ENCODE peak calls at places on chromosomes 1 and 21, in four cellular contexts. One of them, this sample, is unnamed.

GRCh38 chr1:1221887-1222574 is 8.1 kb upstream of the TNFRSF4 start:
- DNase-seq in GM12891: no peak
- DNase-seq in esophagus squamous epithelium: no peak
- DNase-seq in body of pancreas: no peak
- DNase-seq in this sample: no peak

GRCh38 chr1:31750858-31751638 is 13.1 kb downstream of the ADGRB2 start:
- DNase-seq in GM12891: no peak
- DNase-seq in body of pancreas: no peak
- DNase-seq in esophagus squamous epithelium: no peak
- DNase-seq in this sample: no peak

GRCh38 chr21:41378849-41379248 is 17.0 kb downstream of the MX2 start:
- DNase-seq in body of pancreas: no peak
- DNase-seq in GM12891: no peak
- DNase-seq in esophagus squamous epithelium: no peak
- DNase-seq in this sample: no peak

GRCh38 chr1:213416461-213417224 is 365.6 kb downstream of the RPS6KC1 start:
- DNase-seq in GM12891: no peak
- DNase-seq in esophagus squamous epithelium: no peak
- DNase-seq in body of pancreas: no peak
- DNase-seq in this sample: no peak

GRCh38 chr1:162689745-162690671 is 57.7 kb downstream of the DDR2 start:
- DNase-seq in GM12891: no peak
- DNase-seq in body of pancreas: no peak
- DNase-seq in esophagus squamous epithelium: no peak
- DNase-seq in this sample: peak; percentile 4

GRCh38 chr1:243263824-243264223 is 8.0 kb downstream of the SDCCAG8 start:
- DNase-seq in body of pancreas: no peak
- DNase-seq in esophagus squamous epithelium: no peak
- DNase-seq in GM12891: no peak
- DNase-seq in this sample: peak; percentile 77

GRCh38 chr21:38156200-38156599 is 100.6 kb upstream of the KCNJ15 start:
- DNase-seq in esophagus squamous epithelium: no peak
- DNase-seq in GM12891: no peak
- DNase-seq in body of pancreas: no peak
- DNase-seq in this sample: no peak

GRCh38 chr1:231416896-231417295 is 5.2 kb downstream of the EGLN1 start:
- DNase-seq in body of pancreas: no peak
- DNase-seq in GM12891: no peak
- DNase-seq in esophagus squamous epithelium: no peak
- DNase-seq in this sample: no peak

GRCh38 chr1:202270871-202271326 is 70.8 kb downstream of the UBE2T start:
- DNase-seq in GM12891: no peak
- DNase-seq in body of pancreas: no peak
- DNase-seq in esophagus squamous epithelium: no peak
- DNase-seq in this sample: no peak

GRCh38 chr1:157237522-157237921 is 99.3 kb upstream of the ETV3 start:
- DNase-seq in body of pancreas: no peak
- DNase-seq in esophagus squamous epithelium: no peak
- DNase-seq in GM12891: no peak
- DNase-seq in this sample: no peak

GRCh38 chr1:216824511-216824910 is 101.3 kb upstream of the ESRRG start:
- DNase-seq in esophagus squamous epithelium: no peak
- DNase-seq in GM12891: no peak
- DNase-seq in body of pancreas: no peak
- DNase-seq in this sample: no peak

GRCh38 chr1:156661932-156662587 is 15.1 kb downstream of the NES start:
- DNase-seq in esophagus squamous epithelium: no peak
- DNase-seq in body of pancreas: no peak
- DNase-seq in GM12891: no peak
- DNase-seq in this sample: no peak

GRCh38 chr1:27004471-27005165 is 8.0 kb downstream of the TENT5B start:
- DNase-seq in esophagus squamous epithelium: no peak
- DNase-seq in GM12891: no peak
- DNase-seq in body of pancreas: peak; percentile 44
- DNase-seq in this sample: no peak

GRCh38 chr1:119647734-119648619 is at the start of gene ZNF697:
- DNase-seq in body of pancreas: peak; percentile 100
- DNase-seq in GM12891: peak; percentile 64
- DNase-seq in esophagus squamous epithelium: peak; percentile 50
- DNase-seq in this sample: peak; percentile 80

GRCh38 chr1:2480236-2480985 is 4.3 kb downstream of the PLCH2 start:
- DNase-seq in GM12891: no peak
- DNase-seq in esophagus squamous epithelium: no peak
- DNase-seq in body of pancreas: no peak
- DNase-seq in this sample: no peak

GRCh38 chr1:151193304-151193703 is 3.3 kb upstream of the VPS72 start:
- DNase-seq in esophagus squamous epithelium: no peak
- DNase-seq in body of pancreas: no peak
- DNase-seq in GM12891: no peak
- DNase-seq in this sample: no peak

GRCh38 chr1:151193856-151194255 is 3.9 kb upstream of the VPS72 start:
- DNase-seq in GM12891: no peak
- DNase-seq in body of pancreas: no peak
- DNase-seq in esophagus squamous epithelium: no peak
- DNase-seq in this sample: no peak

GRCh38 chr1:151187205-151187604 is 2.8 kb downstream of the VPS72 start:
- DNase-seq in body of pancreas: no peak
- DNase-seq in GM12891: no peak
- DNase-seq in esophagus squamous epithelium: no peak
- DNase-seq in this sample: no peak

GRCh38 chr1:151192047-151192446 is 2.0 kb upstream of the VPS72 start:
- DNase-seq in GM12891: no peak
- DNase-seq in body of pancreas: no peak
- DNase-seq in esophagus squamous epithelium: no peak
- DNase-seq in this sample: no peak

GRCh38 chr1:151189638-151190445 is at the start of gene VPS72:
- DNase-seq in esophagus squamous epithelium: peak; percentile 45
- DNase-seq in body of pancreas: peak; percentile 90
- DNase-seq in GM12891: peak; percentile 82
- DNase-seq in this sample: peak; percentile 92
- TF ChIP-seq POLR2A in esophagus squamous epithelium: no peak
- TF ChIP-seq POLR2A in body of pancreas: no peak
- TF ChIP-seq POLR2A in GM12891: peak; percentile 90
- TF ChIP-seq POLR2A in this sample: peak; percentile 84

GRCh38 chr1:80640978-80641377 is 1159.8 kb upstream of the ADGRL2 start:
- DNase-seq in esophagus squamous epithelium: no peak
- DNase-seq in GM12891: no peak
- DNase-seq in body of pancreas: no peak
- DNase-seq in this sample: no peak
- TF ChIP-seq POLR2A in esophagus squamous epithelium: no peak
- TF ChIP-seq POLR2A in GM12891: no peak
- TF ChIP-seq POLR2A in body of pancreas: no peak
- TF ChIP-seq POLR2A in this sample: no peak

DNA sequence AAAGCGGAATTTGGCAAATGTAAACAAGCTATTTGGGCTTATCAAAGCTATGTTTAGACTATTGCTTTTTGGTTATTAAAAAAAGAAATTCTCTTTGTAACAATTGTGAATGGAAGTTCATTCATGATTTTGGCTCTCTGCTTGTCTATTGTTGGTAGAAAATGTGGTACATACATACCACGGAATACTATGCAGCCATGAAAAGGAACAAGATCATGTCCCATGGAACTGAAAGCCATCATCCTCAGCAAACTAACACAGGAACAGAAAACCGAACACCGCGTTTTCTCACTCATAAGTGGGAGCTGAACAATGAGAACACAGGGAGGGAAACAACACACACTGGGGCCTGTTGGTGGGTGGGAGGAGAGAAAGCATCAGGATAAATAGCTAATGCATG is 465.4 kb downstream of the SETD4 start:
- DNase-seq in body of pancreas: no peak
- DNase-seq in esophagus squamous epithelium: no peak
- DNase-seq in GM12891: no peak
- DNase-seq in this sample: no peak
- TF ChIP-seq POLR2A in body of pancreas: no peak
- TF ChIP-seq POLR2A in esophagus squamous epithelium: no peak
- TF ChIP-seq POLR2A in GM12891: no peak
- TF ChIP-seq POLR2A in this sample: no peak

GRCh38 chr1:86914635-86914997 is at the start of gene HS2ST1:
- DNase-seq in GM12891: no peak
- DNase-seq in body of pancreas: no peak
- DNase-seq in esophagus squamous epithelium: no peak
- DNase-seq in this sample: no peak
- TF ChIP-seq POLR2A in GM12891: peak; percentile 59
- TF ChIP-seq POLR2A in body of pancreas: peak; percentile 19
- TF ChIP-seq POLR2A in esophagus squamous epithelium: no peak
- TF ChIP-seq POLR2A in this sample: no peak

GRCh38 chr1:145992958-145993617 is 3.3 kb downstream of the TXNIP start:
- DNase-seq in esophagus squamous epithelium: no peak
- DNase-seq in body of pancreas: no peak
- DNase-seq in GM12891: no peak
- DNase-seq in this sample: no peak

GRCh38 chr1:145993618-145994390 is 2.6 kb downstream of the TXNIP start:
- DNase-seq in body of pancreas: no peak
- DNase-seq in esophagus squamous epithelium: no peak
- DNase-seq in GM12891: no peak
- DNase-seq in this sample: no peak

GRCh38 chr1:145991799-145992412 is 4.5 kb downstream of the TXNIP start:
- DNase-seq in GM12891: no peak
- DNase-seq in esophagus squamous epithelium: no peak
- DNase-seq in body of pancreas: no peak
- DNase-seq in this sample: no peak

GRCh38 chr1:145994391-145995120 is 1.8 kb downstream of the TXNIP start:
- DNase-seq in esophagus squamous epithelium: no peak
- DNase-seq in GM12891: no peak
- DNase-seq in body of pancreas: peak; percentile 36
- DNase-seq in this sample: peak; percentile 53

DNA sequence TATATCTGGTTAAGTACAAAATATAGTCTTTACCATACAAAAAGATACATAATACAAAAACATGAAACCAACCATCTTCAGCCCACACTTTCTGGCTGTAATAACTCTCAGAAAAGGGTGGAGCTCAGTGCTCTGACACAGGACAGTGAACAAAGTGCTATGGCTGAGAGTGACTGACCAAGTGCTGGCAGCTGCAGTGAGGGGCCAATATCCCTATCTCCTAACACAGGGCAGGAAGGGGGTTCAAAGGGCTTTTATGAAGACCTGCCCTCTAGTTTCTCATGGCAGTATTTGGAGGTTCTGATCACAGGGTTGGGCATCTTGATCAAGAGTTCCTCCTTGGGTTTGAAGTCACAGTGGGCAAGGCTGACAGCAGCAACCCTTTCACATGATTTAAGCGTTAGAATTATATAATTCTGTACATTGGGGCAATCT is 3.9 kb downstream of the TXNIP start:
- DNase-seq in GM12891: no peak
- DNase-seq in esophagus squamous epithelium: no peak
- DNase-seq in body of pancreas: no peak
- DNase-seq in this sample: no peak
- TF ChIP-seq POLR2A in GM12891: peak; percentile 72
- TF ChIP-seq POLR2A in esophagus squamous epithelium: no peak
- TF ChIP-seq POLR2A in body of pancreas: no peak
- TF ChIP-seq POLR2A in this sample: peak; percentile 23

DNA sequence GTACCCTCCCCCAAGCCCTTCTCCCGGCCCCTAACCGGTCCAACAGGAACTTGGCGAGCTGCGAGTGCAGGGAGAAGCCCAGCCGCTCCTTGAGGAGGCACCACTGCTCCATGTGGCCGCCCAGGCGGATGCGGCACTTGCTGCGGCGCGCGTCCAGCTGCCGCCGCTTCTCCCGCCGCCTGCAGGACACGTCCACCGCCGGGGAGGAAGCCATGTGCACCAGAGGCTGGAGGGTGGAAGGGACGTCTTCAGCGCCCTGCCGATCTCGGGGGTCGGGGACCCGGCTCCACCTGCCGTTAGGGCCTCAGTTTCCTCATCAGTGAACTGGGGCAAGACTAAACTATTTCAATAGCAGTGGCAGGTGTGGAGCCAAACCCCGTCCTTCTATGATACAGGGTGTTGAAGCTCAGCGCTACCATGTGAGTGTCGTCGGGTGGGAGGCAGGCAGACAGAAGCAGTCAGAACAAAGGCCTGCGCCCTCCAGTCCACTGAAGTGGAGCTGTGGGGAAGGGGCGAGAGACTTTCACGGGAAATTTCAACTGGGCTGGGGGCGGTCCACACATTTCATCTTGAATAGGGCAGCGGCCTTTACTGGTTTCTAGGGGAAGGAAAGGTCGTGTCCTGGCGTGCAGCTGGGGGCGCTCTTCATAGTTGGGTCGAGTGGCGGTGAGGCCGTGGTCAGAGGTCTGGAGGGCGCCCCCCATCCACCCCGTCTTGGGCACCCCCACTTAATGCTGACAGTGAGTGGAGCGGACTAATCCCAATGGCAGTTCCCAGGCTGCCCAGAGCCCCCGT is 592 bp downstream of the ZNF692 start:
- DNase-seq in body of pancreas: peak; percentile 82
- DNase-seq in GM12891: peak; percentile 66
- DNase-seq in esophagus squamous epithelium: no peak
- DNase-seq in this sample: peak; percentile 93
- TF ChIP-seq POLR2A in body of pancreas: peak; percentile 48
- TF ChIP-seq POLR2A in GM12891: no peak
- TF ChIP-seq POLR2A in esophagus squamous epithelium: no peak
- TF ChIP-seq POLR2A in this sample: peak; percentile 39

GRCh38 chr1:109365642-109366204 is 32.0 kb downstream of the SORT1 start:
- DNase-seq in GM12891: no peak
- DNase-seq in body of pancreas: no peak
- DNase-seq in esophagus squamous epithelium: no peak
- DNase-seq in this sample: no peak
- TF ChIP-seq POLR2A in GM12891: no peak
- TF ChIP-seq POLR2A in body of pancreas: no peak
- TF ChIP-seq POLR2A in esophagus squamous epithelium: no peak
- TF ChIP-seq POLR2A in this sample: no peak

DNA sequence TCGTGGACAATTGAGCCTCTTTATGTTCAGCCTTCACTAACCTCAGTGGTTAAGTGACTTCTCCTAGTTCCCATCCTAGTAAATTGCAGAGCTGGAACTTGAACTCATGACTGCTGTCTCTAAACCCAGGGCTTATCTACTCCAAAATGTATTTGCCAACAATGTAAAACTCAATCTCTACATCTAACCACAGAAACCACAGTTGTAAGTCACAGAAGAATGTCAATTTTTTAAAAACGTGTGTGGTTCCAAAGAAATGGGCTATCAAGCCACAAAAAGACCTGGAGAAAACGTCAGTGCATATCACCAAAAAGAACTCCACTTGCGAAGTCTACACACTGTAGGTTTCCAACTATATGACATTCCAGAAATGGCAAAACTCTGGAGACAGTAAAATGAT is 172.6 kb upstream of the HMCN1 start:
- DNase-seq in GM12891: no peak
- DNase-seq in body of pancreas: no peak
- DNase-seq in esophagus squamous epithelium: no peak
- DNase-seq in this sample: no peak
- TF ChIP-seq POLR2A in GM12891: no peak
- TF ChIP-seq POLR2A in body of pancreas: no peak
- TF ChIP-seq POLR2A in esophagus squamous epithelium: no peak
- TF ChIP-seq POLR2A in this sample: no peak

GRCh38 chr1:227559926-227560325 is 3.4 kb upstream of the ZNF678 start:
- DNase-seq in body of pancreas: no peak
- DNase-seq in GM12891: no peak
- DNase-seq in esophagus squamous epithelium: no peak
- DNase-seq in this sample: peak; percentile 79
- TF ChIP-seq POLR2A in body of pancreas: no peak
- TF ChIP-seq POLR2A in GM12891: no peak
- TF ChIP-seq POLR2A in esophagus squamous epithelium: no peak
- TF ChIP-seq POLR2A in this sample: no peak

This sample was measured in erythroblast.